ENCODE peak calls at places on chromosomes 6 and 20, in four cellular contexts. I is WTC11, N is K562, A is HepG2. Y is an unnamed sample.
A peak's percentile ranks its signal among the peaks of the same experiment; 100 is the strongest.

GRCh38 chr6:14537061-14537460 is 419.5 kb downstream of the CD83 start:
- DNase-seq in I (no peak), N (no peak), A (no peak), Y (no peak)

GRCh38 chr20:47667531-47668312 is 117.6 kb downstream of the SULF2 start:
- DNase-seq in I (no peak), N (no peak), A (no peak), Y (no peak)

GRCh38 chr6:156068870-156069269 is 613.2 kb upstream of the NOX3 start:
- DNase-seq in I (no peak), N (no peak), A (no peak), Y (no peak)

GRCh38 chr20:3011752-3012151 is 31.7 kb upstream of the GNRH2 start:
- DNase-seq in I (no peak), N (no peak), A (no peak), Y (no peak)

GRCh38 chr6:123323419-123324329 is 313.1 kb downstream of the TRDN start:
- DNase-seq in I (no peak), N (no peak), A (peak; percentile 6), Y (no peak)

GRCh38 chr6:17986656-17987575 is 519 bp downstream of the KIF13A start:
- DNase-seq in I (peak; percentile 54), N (peak; percentile 71), A (peak; percentile 81), Y (peak; percentile 47)

GRCh38 chr20:13458860-13459451 is 179.8 kb downstream of the TASP1 start:
- DNase-seq in I (peak; percentile 26), N (peak; percentile 39), A (peak; percentile 61), Y (peak; percentile 59)

GRCh38 chr20:10115021-10115420 is 80.2 kb downstream of the ANKEF1 start:
- DNase-seq in I (no peak), N (no peak), A (no peak), Y (no peak)

GRCh38 chr6:43785220-43785752 is 15.3 kb downstream of the VEGFA start:
- DNase-seq in I (no peak), N (no peak), A (no peak), Y (no peak)

GRCh38 chr6:6890400-6890858 is 217.3 kb upstream of the RREB1 start:
- DNase-seq in I (peak; percentile 47), N (peak; percentile 47), A (no peak), Y (no peak)

GRCh38 chr20:33576432-33576883 is 85.7 kb upstream of the C20orf144 start:
- DNase-seq in I (peak; percentile 24), N (no peak), A (no peak), Y (peak; percentile 12)

GRCh38 chr6:28653876-28654275 is 128.2 kb downstream of the GPX5 start:
- DNase-seq in I (no peak), N (no peak), A (no peak), Y (no peak)

GRCh38 chr6:150314230-150315188 is 54.3 kb upstream of the IYD start:
- DNase-seq in I (no peak), N (no peak), A (no peak), Y (no peak)

GRCh38 chr6:159125014-159125609 is 44.1 kb upstream of the FNDC1 start:
- DNase-seq in I (no peak), N (no peak), A (no peak), Y (no peak)

GRCh38 chr20:49028684-49029083 is 17.4 kb upstream of the CSE1L start:
- DNase-seq in I (no peak), N (peak; percentile 32), A (peak; percentile 58), Y (peak; percentile 31)

GRCh38 chr6:157941101-157941863 is 40.4 kb upstream of the SYNJ2 start:
- DNase-seq in I (no peak), N (no peak), A (no peak), Y (no peak)

GRCh38 chr6:107634147-107635057 is 144.5 kb downstream of the SOBP start:
- DNase-seq in I (peak; percentile 49), N (no peak), A (no peak), Y (no peak)

GRCh38 chr20:2387180-2387577 is 6.5 kb downstream of the TGM6 start:
- DNase-seq in I (peak; percentile 73), N (peak; percentile 55), A (peak; percentile 48), Y (peak; percentile 46)

GRCh38 chr20:21633829-21634228 is 71.6 kb upstream of the PAX1 start:
- DNase-seq in I (no peak), N (no peak), A (no peak), Y (no peak)

GRCh38 chr6:7914311-7914710 is 3.7 kb upstream of the TXNDC5 start:
- DNase-seq in I (no peak), N (no peak), A (no peak), Y (no peak)

GRCh38 chr6:111804627-111805235 is 68.5 kb downstream of the FYN start:
- DNase-seq in I (no peak), N (peak; percentile 69), A (no peak), Y (no peak)

GRCh38 chr20:23508896-23509579 is 18.1 kb downstream of the CST8 start:
- DNase-seq in I (no peak), N (no peak), A (no peak), Y (no peak)

GRCh38 chr6:153511896-153512496 is 380.9 kb upstream of the RGS17 start:
- DNase-seq in I (no peak), N (peak; percentile 32), A (peak; percentile 29), Y (peak; percentile 23)

GRCh38 chr6:8066108-8066507 is 1.9 kb upstream of the BLOC1S5 start:
- DNase-seq in I (no peak), N (no peak), A (no peak), Y (no peak)

GRCh38 chr6:62217866-62218265 is 68.2 kb downstream of the KHDRBS2 start:
- DNase-seq in I (no peak), N (no peak), A (no peak), Y (no peak)

GRCh38 chr6:89793586-89793985 is 26.0 kb downstream of the MDN1 start:
- DNase-seq in I (no peak), N (no peak), A (no peak), Y (no peak)

GRCh38 chr6:166508726-166509125 is 77.8 kb downstream of the RAMACL start:
- DNase-seq in I (no peak), N (no peak), A (no peak), Y (no peak)

GRCh38 chr20:62182469-62183425 is at the start of gene MTG2:
- DNase-seq in I (peak; percentile 93), N (peak; percentile 97), A (peak; percentile 98), Y (peak; percentile 99)

GRCh38 chr20:11204926-11205768 is 531.3 kb upstream of the JAG1 start:
- DNase-seq in I (peak; percentile 72), N (no peak), A (peak; percentile 71), Y (peak; percentile 89)

GRCh38 chr20:5095931-5096330 is 23.8 kb downstream of the PCNA start:
- DNase-seq in I (no peak), N (no peak), A (no peak), Y (no peak)

GRCh38 chr6:109482913-109483743 is at the start of gene ZBTB24:
- DNase-seq in I (peak; percentile 95), N (peak; percentile 97), A (peak; percentile 76), Y (peak; percentile 86)

GRCh38 chr6:109483744-109484075 is 691 bp upstream of the ZBTB24 start:
- DNase-seq in I (no peak), N (no peak), A (no peak), Y (no peak)

GRCh38 chr6:109485536-109485935 is 2.5 kb upstream of the ZBTB24 start:
- DNase-seq in I (no peak), N (no peak), A (no peak), Y (no peak)

GRCh38 chr6:109484161-109484560 is 1.1 kb upstream of the ZBTB24 start:
- DNase-seq in I (no peak), N (no peak), A (no peak), Y (no peak)

DNA sequence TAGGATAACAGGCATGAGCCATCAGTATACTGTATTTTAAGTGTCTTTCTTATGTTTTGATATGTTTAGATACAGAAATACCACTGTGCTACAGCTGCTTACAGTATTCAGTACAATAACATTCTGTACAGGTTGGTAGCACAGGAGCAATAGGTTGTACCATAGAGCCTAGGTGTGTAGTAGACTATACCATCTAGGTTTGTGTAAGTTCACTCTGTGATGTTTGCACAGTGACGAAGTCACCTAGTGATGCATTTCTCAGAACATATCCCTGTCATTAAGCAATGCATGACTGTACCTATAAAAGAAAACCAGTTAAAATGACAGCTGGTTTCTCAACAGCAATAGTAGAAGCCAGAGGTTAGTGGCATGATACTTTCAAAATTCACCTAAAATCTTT is 3.0 kb upstream of the ZBTB24 start:
- DNase-seq in I (no peak), N (no peak), A (peak; percentile 54), Y (peak; percentile 44)
- TF ChIP-seq USF2 in I (no peak), N (no peak), A (no peak), Y (no peak)

GRCh38 chr20:7291319-7291943 is 523.9 kb downstream of the BMP2 start:
- DNase-seq in I (no peak), N (no peak), A (no peak), Y (no peak)
- TF ChIP-seq HMGXB4 in I (no peak), N (no peak), A (no peak), Y (no peak)

GRCh38 chr6:136525586-136526195 is 24.5 kb downstream of the MAP7 start:
- DNase-seq in I (no peak), N (no peak), A (no peak), Y (no peak)

GRCh38 chr6:136526937-136527336 is 23.3 kb downstream of the MAP7 start:
- DNase-seq in I (no peak), N (no peak), A (no peak), Y (no peak)

GRCh38 chr6:136527831-136528230 is 22.4 kb downstream of the MAP7 start:
- DNase-seq in I (no peak), N (no peak), A (no peak), Y (peak; percentile 24)

GRCh38 chr6:136524936-136525413 is 25.2 kb downstream of the MAP7 start:
- DNase-seq in I (no peak), N (no peak), A (no peak), Y (peak; percentile 54)

DNA sequence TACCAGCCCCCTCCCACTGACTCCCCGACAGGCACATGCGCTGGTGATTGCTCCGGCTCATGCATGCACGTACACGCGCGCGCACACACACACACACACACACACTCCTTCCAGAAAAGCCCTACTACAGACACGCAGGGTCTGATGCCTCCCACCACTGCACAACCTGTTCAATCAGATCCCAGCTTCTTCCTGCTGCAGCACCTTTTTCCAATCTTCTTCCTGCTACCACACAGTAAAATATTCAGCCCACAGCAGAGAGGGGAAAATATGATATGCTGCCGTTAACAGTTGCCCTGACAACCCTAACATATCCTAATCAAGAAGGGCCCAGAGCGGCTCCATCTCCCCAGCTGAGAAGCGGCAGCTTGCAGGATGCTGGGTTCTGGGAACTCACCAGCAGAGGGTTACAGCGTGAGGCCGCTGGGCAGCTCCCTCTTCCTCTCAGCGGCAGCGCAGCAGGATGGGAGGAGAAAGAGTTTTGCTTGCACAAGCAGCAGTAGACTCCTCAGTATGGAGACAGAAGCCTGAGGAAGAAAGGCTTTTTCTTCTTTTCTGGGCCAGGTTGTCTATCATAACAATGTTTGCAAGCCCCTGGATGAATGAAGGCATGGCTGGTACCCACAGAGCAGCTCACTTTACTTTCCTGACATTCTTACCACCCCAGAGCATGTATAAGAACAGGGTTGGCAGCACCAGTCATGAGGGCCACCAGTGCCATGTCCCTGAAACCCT is 23.9 kb downstream of the MAP7 start:
- DNase-seq in I (peak; percentile 72), N (no peak), A (peak; percentile 6), Y (peak; percentile 82)
- TF ChIP-seq CTCF in I (no peak), N (peak; percentile 47), A (no peak), Y (peak; percentile 12)

GRCh38 chr6:25670208-25670607 is 18.2 kb downstream of the SCGN start:
- DNase-seq in I (no peak), N (no peak), A (peak; percentile 31), Y (no peak)

GRCh38 chr6:25671652-25672051 is 19.6 kb downstream of the SCGN start:
- DNase-seq in I (no peak), N (no peak), A (no peak), Y (no peak)

GRCh38 chr6:25675172-25675571 is 23.2 kb downstream of the SCGN start:
- DNase-seq in I (no peak), N (no peak), A (no peak), Y (no peak)

GRCh38 chr6:25665455-25665854 is 13.4 kb downstream of the SCGN start:
- DNase-seq in I (no peak), N (no peak), A (no peak), Y (no peak)

GRCh38 chr6:25670793-25671513 is 18.9 kb downstream of the SCGN start:
- DNase-seq in I (no peak), N (no peak), A (no peak), Y (peak; percentile 6)
- TF ChIP-seq USF2 in I (no peak), N (no peak), A (no peak), Y (no peak)

Y was measured in A549.